ENCODE peak calls at places on chromosomes 11 and 22, in nine cellular contexts. D, G, S, U, Z, W, M, B and V are unnamed samples.

GRCh38 chr11:72821221-72821919 is 7.2 kb downstream of the ATG16L2 start:
- DNase-seq in U (no peak), D (no peak), G (no peak), W (peak; percentile 62), S (no peak), Z (no peak), B (no peak), M (no peak), V (no peak)

GRCh38 chr22:17266261-17266971 is 47.2 kb upstream of the ADA2 start:
- DNase-seq in G (no peak), M (no peak), Z (peak; percentile 39), S (peak; percentile 61), U (peak; percentile 55), B (peak; percentile 57), D (no peak), W (peak; percentile 77), V (peak; percentile 48)

GRCh38 chr11:67006029-67006884 is 16.7 kb upstream of the SYT12 start:
- DNase-seq in U (no peak), B (no peak), M (no peak), W (peak; percentile 88), S (peak; percentile 69), D (no peak), G (no peak), Z (no peak), V (no peak)

GRCh38 chr22:25134028-25134427 is 65.6 kb upstream of the CRYBB3 start:
- DNase-seq in W (no peak), M (no peak), G (no peak), S (no peak), Z (no peak), D (no peak), U (no peak), B (no peak), V (no peak)

GRCh38 chr22:38967451-38968450 is 10.3 kb downstream of the APOBEC3A start:
- DNase-seq in B (no peak), Z (no peak), W (peak; percentile 60), U (peak; percentile 51), G (no peak), D (no peak), S (no peak), M (no peak), V (no peak)

GRCh38 chr11:92383430-92383829 is 158.8 kb downstream of the FAT3 start:
- DNase-seq in M (no peak), S (no peak), W (no peak), Z (no peak), U (no peak), G (no peak), D (no peak), B (no peak), V (no peak)

GRCh38 chr11:8250446-8250845 is 13.2 kb downstream of the LMO1 start:
- DNase-seq in S (no peak), U (no peak), B (no peak), G (no peak), D (no peak), Z (no peak), M (no peak), W (no peak), V (no peak)

GRCh38 chr11:81975261-81975900 is 758.3 kb downstream of the FAM181B start:
- DNase-seq in G (no peak), M (no peak), D (no peak), B (no peak), S (no peak), U (no peak), Z (no peak), W (no peak), V (no peak)

GRCh38 chr11:121556937-121557336 is 104.2 kb upstream of the SORL1-AS1 start:
- DNase-seq in M (no peak), U (no peak), W (no peak), Z (no peak), S (no peak), G (no peak), B (no peak), D (no peak), V (no peak)

GRCh38 chr11:120682866-120683265 is 171.3 kb downstream of the GRIK4 start:
- DNase-seq in W (no peak), D (no peak), S (no peak), M (no peak), G (no peak), U (no peak), Z (no peak), B (no peak), V (no peak)

GRCh38 chr11:72589802-72590761 is 84.1 kb downstream of the PDE2A start:
- DNase-seq in U (no peak), G (peak; percentile 16), B (peak; percentile 83), W (no peak), M (peak; percentile 31), Z (peak; percentile 44), S (peak; percentile 67), D (peak; percentile 47), V (no peak)

GRCh38 chr22:44587004-44587793 is 89.2 kb upstream of the RTL6 start:
- DNase-seq in M (no peak), D (no peak), W (no peak), U (peak; percentile 35), G (no peak), B (peak; percentile 45), Z (no peak), S (no peak), V (no peak)

GRCh38 chr22:18078329-18079041 is 695 bp downstream of the PEX26 start:
- DNase-seq in S (peak; percentile 52), G (peak; percentile 27), D (peak; percentile 35), Z (no peak), U (no peak), M (peak; percentile 37), W (no peak), B (peak; percentile 33), V (no peak)

GRCh38 chr11:122038543-122038942 is 77.5 kb downstream of the BLID start:
- DNase-seq in G (no peak), D (no peak), B (no peak), U (no peak), W (no peak), Z (no peak), M (no peak), S (no peak), V (no peak)

GRCh38 chr11:9972917-9973504 is 309.1 kb downstream of the SWAP70 start:
- DNase-seq in D (no peak), M (peak; percentile 5), G (no peak), U (peak; percentile 28), W (peak; percentile 46), S (peak; percentile 71), B (no peak), Z (peak; percentile 32), V (peak; percentile 20)